ENCODE peak calls at places on chromosomes 5 and 9, in seven cellular contexts. B is AG09309, M is coronary artery, D is A673, F is IMR-90, H is tibial artery, G is heart right ventricle. O is an unnamed sample.

GRCh38 chr5:73853091-73853490 is 227.1 kb downstream of the ARHGEF28 start:
- DNase-seq in B (peak), M (no peak), D (peak), F (peak), H (no peak), G (no peak), O (peak)

GRCh38 chr9:127353882-127354281 is 43.1 kb upstream of the SLC2A8 start:
- DNase-seq in B (no peak), M (no peak), D (no peak), F (no peak), H (no peak), G (no peak), O (no peak)

GRCh38 chr5:35239911-35240610 is 9.8 kb upstream of the PRLR start:
- DNase-seq in B (no peak), M (no peak), D (no peak), F (no peak), H (no peak), G (no peak), O (no peak)

GRCh38 chr9:2741441-2742158 is 24.3 kb downstream of the KCNV2 start:
- DNase-seq in B (no peak), M (no peak), D (no peak), F (no peak), H (no peak), G (no peak), O (no peak)

GRCh38 chr9:23829580-23830458 is 3.8 kb upstream of the ELAVL2 start:
- DNase-seq in B (no peak), M (no peak), D (no peak), F (peak), H (no peak), G (no peak), O (peak)

GRCh38 chr5:112070022-112070421 is 313.0 kb upstream of the NREP start:
- DNase-seq in B (no peak), M (no peak), D (no peak), F (no peak), H (no peak), G (no peak), O (no peak)

GRCh38 chr9:137757613-137758029 is 120.0 kb upstream of the CACNA1B start:
- DNase-seq in B (peak), M (no peak), D (no peak), F (peak), H (no peak), G (no peak), O (peak)

GRCh38 chr5:96566775-96567174 is 95.4 kb upstream of the CAST start:
- DNase-seq in B (no peak), M (no peak), D (no peak), F (no peak), H (no peak), G (no peak), O (peak)

GRCh38 chr9:98851730-98852462 is 44.4 kb downstream of the GALNT12 start:
- DNase-seq in B (no peak), M (no peak), D (no peak), F (peak), H (no peak), G (no peak), O (no peak)

GRCh38 chr9:22446950-22447606 is 454 bp downstream of the DMRTA1 start:
- DNase-seq in B (no peak), M (peak), D (peak), F (peak), H (peak), G (peak), O (peak)

GRCh38 chr9:131043097-131043496 is 34.1 kb downstream of the LAMC3 start:
- DNase-seq in B (no peak), M (no peak), D (no peak), F (no peak), H (no peak), G (no peak), O (no peak)

GRCh38 chr9:84230355-84231136 is 110.0 kb downstream of the SLC28A3 start:
- DNase-seq in B (peak), M (no peak), D (no peak), F (peak), H (no peak), G (no peak), O (no peak)

GRCh38 chr5:141382469-141383294 is at the start of gene PCDHGA7:
- DNase-seq in B (no peak), M (no peak), D (peak), F (peak), H (no peak), G (no peak), O (no peak)

GRCh38 chr9:115276621-115277020 is 158.7 kb upstream of the TNC start:
- DNase-seq in B (no peak), M (no peak), D (no peak), F (peak), H (no peak), G (no peak), O (peak)

GRCh38 chr9:123825337-123825736 is 104.6 kb downstream of the DENND1A start:
- DNase-seq in B (no peak), M (no peak), D (peak), F (peak), H (no peak), G (no peak), O (peak)

GRCh38 chr5:180803181-180804128 is 849 bp upstream of the MGAT1 start:
- DNase-seq in B (no peak), M (no peak), D (peak), F (no peak), H (peak), G (peak), O (no peak)

GRCh38 chr9:122609810-122610209 is 4.7 kb upstream of the OR1Q1 start:
- DNase-seq in B (no peak), M (no peak), D (no peak), F (no peak), H (no peak), G (no peak), O (peak)

GRCh38 chr5:116557669-116558271 is 16.9 kb downstream of the SEMA6A start:
- DNase-seq in B (no peak), M (no peak), D (peak), F (peak), H (no peak), G (no peak), O (peak)

DNA sequence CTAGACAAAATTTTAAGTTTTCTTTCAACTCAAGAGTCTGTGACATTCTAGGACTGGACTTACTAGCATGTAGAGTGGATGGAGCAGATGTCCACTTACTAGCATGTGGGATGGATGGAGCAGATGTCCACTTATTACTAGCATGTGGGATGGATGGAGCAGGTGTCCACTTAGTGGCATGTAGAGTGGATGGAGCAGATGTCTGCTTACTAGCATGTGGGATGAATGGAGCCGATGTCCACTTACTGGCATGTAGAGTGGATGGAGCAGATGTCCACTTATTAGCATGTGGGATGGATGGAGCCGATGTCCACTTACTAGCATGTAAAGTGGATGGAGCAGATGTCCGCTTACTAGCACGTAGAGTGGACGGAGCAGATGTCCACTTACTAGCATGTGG is 2.4 kb downstream of the SLC36A1 start:
- DNase-seq in B (no peak), M (no peak), D (no peak), F (no peak), H (no peak), G (no peak), O (no peak)
- TF ChIP-seq CTCF in B (no peak), M (no peak), D (no peak), F (no peak), H (no peak), G (no peak), O (no peak)

DNA sequence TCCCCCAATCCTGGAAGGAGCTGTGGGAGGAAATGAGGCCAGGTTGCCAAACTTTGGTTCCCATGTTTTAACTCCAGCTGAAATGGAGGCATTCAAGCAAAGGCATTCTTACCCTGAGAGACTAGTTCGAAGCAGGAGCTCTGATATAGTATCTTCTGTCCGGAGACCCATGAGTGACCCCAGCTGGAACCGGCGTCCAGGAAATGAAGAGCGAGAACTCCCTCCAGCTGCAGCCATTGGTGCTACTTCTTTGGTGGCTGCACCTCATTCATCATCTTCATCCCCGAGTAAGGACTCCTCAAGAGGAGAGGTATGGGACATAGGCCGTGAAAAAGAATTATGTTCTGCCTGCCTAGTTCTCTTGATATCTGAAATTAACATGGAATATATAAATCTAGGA is 75.7 kb downstream of the GAPVD1 start:
- DNase-seq in B (no peak), M (no peak), D (no peak), F (no peak), H (no peak), G (no peak), O (no peak)
- TF ChIP-seq CTCF in B (no peak), M (no peak), D (no peak), F (no peak), H (no peak), G (no peak), O (no peak)

GRCh38 chr9:15824310-15824709 is 271.5 kb downstream of the CCDC171 start:
- DNase-seq in B (peak), M (no peak), D (peak), F (peak), H (no peak), G (no peak), O (peak)
- TF ChIP-seq CTCF in B (peak), M (no peak), D (peak), F (no peak), H (no peak), G (no peak), O (peak)

GRCh38 chr9:6584881-6585597 is 60.5 kb downstream of the GLDC start:
- DNase-seq in B (peak), M (no peak), D (peak), F (peak), H (no peak), G (no peak), O (peak)
- TF ChIP-seq CTCF in B (peak), M (peak), D (peak), F (peak), H (peak), G (peak), O (peak)

DNA sequence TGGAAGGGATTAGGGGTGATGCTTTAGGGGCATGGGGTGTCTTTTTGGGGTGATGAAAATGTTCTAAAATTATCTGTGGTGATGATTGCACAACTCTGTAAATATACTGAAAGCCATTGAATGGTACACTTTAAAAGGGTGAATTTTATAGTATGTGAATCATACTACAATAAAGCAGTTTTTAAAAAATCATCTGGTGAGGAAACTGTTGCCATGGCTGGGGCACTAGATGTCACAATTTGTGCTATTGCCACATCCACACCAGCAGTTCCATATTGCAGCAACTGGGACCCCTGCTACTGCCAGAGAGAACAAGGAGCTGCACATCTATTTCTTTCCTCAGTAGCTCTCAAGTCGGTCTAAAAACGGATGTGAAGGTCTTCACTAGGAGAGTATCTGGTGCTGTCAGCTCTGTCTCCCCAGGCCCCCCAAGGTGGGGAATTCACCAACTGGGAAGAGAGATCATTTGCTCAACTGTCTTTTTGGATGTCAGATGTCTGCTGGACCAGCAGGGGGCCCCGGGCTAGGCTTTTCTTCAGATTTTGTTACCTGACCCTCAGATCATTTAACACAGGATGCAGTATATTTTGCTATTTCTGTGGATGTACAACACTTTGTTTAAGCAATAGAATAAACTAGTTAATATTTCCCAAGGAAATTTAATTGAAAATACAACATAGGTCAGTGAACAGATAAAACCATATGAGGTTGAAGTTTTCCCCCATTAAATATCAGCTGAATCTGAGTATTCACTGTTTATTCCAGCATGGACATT is 13.2 kb downstream of the CMYA5 start:
- DNase-seq in B (peak), M (no peak), D (peak), F (no peak), H (no peak), G (no peak), O (peak)
- TF ChIP-seq CTCF in B (peak), M (no peak), D (peak), F (peak), H (no peak), G (peak), O (peak)

GRCh38 chr5:64074533-64074932 is 91.1 kb upstream of the RNF180 start:
- DNase-seq in B (peak), M (no peak), D (peak), F (peak), H (no peak), G (no peak), O (peak)
- TF ChIP-seq CTCF in B (peak), M (peak), D (peak), F (peak), H (peak), G (peak), O (peak)

GRCh38 chr5:135568923-135569360 is 9.8 kb downstream of the CXCL14 start:
- DNase-seq in B (no peak), M (no peak), D (no peak), F (no peak), H (no peak), G (no peak), O (no peak)

GRCh38 chr5:135571902-135572301 is 6.9 kb downstream of the CXCL14 start:
- DNase-seq in B (no peak), M (no peak), D (no peak), F (no peak), H (no peak), G (no peak), O (no peak)

GRCh38 chr5:135571210-135571609 is 7.6 kb downstream of the CXCL14 start:
- DNase-seq in B (no peak), M (no peak), D (no peak), F (no peak), H (no peak), G (no peak), O (no peak)

GRCh38 chr5:135569755-135570452 is 8.9 kb downstream of the CXCL14 start:
- DNase-seq in B (no peak), M (no peak), D (peak), F (peak), H (no peak), G (no peak), O (peak)

DNA sequence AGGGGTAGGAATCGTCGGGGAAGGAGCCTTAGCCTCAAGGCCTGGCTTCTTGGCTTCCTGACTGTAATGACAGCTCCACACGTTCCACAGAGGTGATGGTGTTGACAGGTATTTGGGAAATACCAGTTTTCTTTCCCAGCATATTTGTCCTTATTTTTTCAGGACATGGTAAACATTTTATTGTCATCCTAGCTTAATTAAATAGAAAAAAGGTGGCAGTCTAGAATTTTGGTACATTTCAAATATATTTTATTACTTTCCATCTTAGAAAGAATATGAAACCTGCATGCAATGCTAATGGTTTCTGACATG is 8.4 kb downstream of the CXCL14 start:
- DNase-seq in B (no peak), M (no peak), D (no peak), F (no peak), H (no peak), G (no peak), O (no peak)
- TF ChIP-seq CTCF in B (no peak), M (no peak), D (peak), F (no peak), H (no peak), G (no peak), O (no peak)

GRCh38 chr5:61933787-61934626 is 372.0 kb upstream of the KIF2A start:
- DNase-seq in B (no peak), M (no peak), D (peak), F (peak), H (no peak), G (peak), O (peak)
- TF ChIP-seq CTCF in B (peak), M (peak), D (peak), F (peak), H (peak), G (peak), O (peak)

DNA sequence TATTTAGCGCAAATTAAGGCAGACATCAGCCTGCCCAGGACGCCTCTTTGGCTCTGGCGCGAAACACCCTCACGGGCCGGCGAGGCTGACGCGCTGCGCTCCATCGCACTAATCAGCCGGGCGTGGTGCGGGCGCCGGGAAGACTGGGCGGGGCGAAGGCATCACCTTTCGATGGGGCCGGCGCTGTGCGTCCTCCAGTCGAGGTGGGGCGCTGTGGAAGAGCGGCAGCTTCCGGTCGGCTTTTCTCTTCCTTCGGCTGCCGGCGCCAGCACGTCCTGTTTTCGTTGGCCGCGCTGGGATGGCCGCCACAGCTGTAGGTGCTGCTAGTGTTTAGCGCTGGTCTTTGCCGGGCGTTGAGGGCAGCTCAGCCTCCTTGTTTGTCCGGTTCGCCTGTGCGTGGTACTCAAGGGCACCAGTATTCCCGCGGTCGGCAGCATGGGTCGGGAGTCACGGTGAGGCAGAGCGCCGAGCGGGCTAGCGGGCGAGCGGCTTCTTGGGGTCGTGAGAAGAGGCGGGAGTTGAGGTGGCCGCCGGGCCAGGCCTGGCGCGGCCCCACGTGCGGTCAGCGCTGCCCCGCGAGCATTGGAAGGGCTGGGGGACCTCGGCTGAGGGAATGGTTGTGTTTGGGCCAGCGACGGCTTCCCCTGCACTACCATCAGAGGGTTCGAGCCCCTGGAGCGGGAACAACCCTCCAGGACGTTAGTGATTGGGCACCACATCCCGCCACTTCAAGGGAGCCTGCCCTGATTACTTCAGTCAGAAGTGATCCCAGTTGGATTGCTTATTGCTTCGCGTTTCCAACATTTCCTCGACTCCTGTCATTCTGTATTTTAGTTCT is at the start of gene DDX46:
- DNase-seq in B (no peak), M (peak), D (peak), F (peak), H (peak), G (peak), O (peak)
- TF ChIP-seq CTCF in B (peak), M (peak), D (peak), F (peak), H (peak), G (peak), O (peak)

GRCh38 chr9:96654450-96655197 is 493 bp downstream of the PRXL2C start:
- DNase-seq in B (peak), M (peak), D (peak), F (peak), H (peak), G (peak), O (peak)
- TF ChIP-seq CTCF in B (no peak), M (no peak), D (no peak), F (peak), H (no peak), G (peak), O (no peak)